ENCODE peak calls at places on chromosomes 16 and 17, in four cellular contexts. S is SK-N-SH, M is K562, I is HepG2. K is an unnamed sample. For H4K20me1, the result is how much of the 10 kb centered on the place peaks cover.

GRCh38 chr17:50167371-50167770 is 1.6 kb downstream of the SGCA start:
- DNase-seq in S (no peak), M (no peak), I (no peak), K (no peak)

GRCh38 chr17:43418441-43419374 is 19.9 kb downstream of the ARL4D start:
- DNase-seq in S (no peak), M (peak), I (peak), K (peak)

GRCh38 chr17:33967608-33968349 is 287.3 kb upstream of the CCL2 start:
- DNase-seq in S (no peak), M (no peak), I (no peak), K (no peak)

GRCh38 chr16:70572926-70573270 is 49.3 kb downstream of the SF3B3 start:
- DNase-seq in S (no peak), M (no peak), I (no peak), K (no peak)

GRCh38 chr17:62819511-62820221 is 11.6 kb upstream of the MARCHF10 start:
- DNase-seq in S (peak), M (no peak), I (peak), K (peak)

GRCh38 chr16:8464979-8465378 is 125.3 kb downstream of the TMEM114 start:
- DNase-seq in S (no peak), M (no peak), I (no peak), K (no peak)

GRCh38 chr17:17870292-17870691 is 33.5 kb upstream of the SREBF1 start:
- DNase-seq in S (no peak), M (no peak), I (no peak), K (no peak)

GRCh38 chr16:49431591-49432290 is 58.1 kb downstream of the C16orf78 start:
- DNase-seq in S (no peak), M (no peak), I (no peak), K (no peak)

GRCh38 chr17:36183811-36184765 is 7.7 kb upstream of the TBC1D3B start:
- DNase-seq in S (peak), M (no peak), I (no peak), K (no peak)

DNA sequence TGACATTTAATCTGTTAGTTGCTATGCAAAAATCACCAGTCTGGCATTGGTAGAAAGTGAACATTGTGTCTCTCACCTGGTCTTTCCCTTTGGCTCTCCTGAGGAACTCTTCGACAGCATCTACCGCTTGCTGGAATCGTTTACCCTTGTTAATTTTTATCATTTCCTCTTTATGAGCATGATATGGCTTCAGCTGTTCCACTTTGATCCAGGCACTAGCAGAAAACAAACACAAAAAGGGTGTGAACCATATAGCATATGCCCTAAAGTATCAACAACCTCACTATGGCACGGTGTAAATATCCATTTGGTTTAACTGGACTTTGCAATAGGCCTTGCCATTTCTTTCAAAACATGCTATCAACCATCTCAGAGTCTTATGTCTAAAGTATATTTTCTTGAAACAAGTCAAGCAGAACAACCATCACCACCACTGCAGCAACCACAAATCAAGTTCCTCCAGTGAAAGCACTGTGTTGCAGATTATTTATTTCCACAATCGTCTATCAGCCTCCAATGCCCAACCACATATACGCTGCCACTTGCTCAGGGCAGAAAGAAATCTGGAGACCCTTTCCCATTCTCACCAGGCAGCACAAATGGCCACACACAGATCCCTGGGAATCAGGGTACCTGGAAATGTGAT is 14.3 kb downstream of the GLYR1 start:
- DNase-seq in S (no peak), M (no peak), I (no peak), K (no peak)
- H4K20me1 ChIP-seq in S (under half), M (under half), I (under half), K (under half)

GRCh38 chr16:28473714-28474265 is 1.7 kb upstream of the NPIPB7 start:
- DNase-seq in S (no peak), M (no peak), I (no peak), K (no peak)

GRCh38 chr16:28478511-28479180 is 6.5 kb upstream of the NPIPB7 start:
- DNase-seq in S (no peak), M (no peak), I (no peak), K (no peak)

GRCh38 chr16:28477311-28477920 is 5.3 kb upstream of the NPIPB7 start:
- DNase-seq in S (no peak), M (no peak), I (no peak), K (no peak)

GRCh38 chr16:28475221-28475620 is 3.1 kb upstream of the NPIPB7 start:
- DNase-seq in S (no peak), M (no peak), I (no peak), K (no peak)
- TF ChIP-seq ELF1 in S (no peak), M (no peak), I (no peak), K (no peak)

GRCh38 chr17:46138470-46138869 is 54.8 kb downstream of the KANSL1 start:
- DNase-seq in S (no peak), M (no peak), I (peak), K (no peak)

GRCh38 chr17:46135126-46135812 is 58.0 kb downstream of the KANSL1 start:
- DNase-seq in S (no peak), M (no peak), I (peak), K (no peak)

GRCh38 chr17:46139365-46140210 is 53.6 kb downstream of the KANSL1 start:
- DNase-seq in S (no peak), M (no peak), I (no peak), K (no peak)

GRCh38 chr17:46135879-46136562 is 57.2 kb downstream of the KANSL1 start:
- DNase-seq in S (no peak), M (no peak), I (no peak), K (no peak)

DNA sequence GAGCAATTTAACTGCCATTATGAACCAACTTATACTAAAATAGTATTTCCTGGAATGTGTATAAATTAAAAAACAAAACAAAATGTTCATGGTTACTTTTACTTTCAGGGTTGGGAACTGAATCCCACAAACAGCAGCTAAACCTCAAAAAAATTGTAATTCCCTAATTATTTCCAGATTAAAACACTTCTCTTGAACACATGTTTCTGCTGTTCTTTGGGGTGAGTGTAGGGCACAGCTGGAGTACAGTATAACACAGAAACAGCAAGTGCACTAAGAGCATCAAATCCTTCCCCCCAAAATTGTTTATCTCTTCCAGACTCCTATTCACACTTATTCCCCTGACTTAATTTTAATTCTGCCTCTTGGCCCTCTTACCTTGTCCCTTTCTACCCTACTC is 56.4 kb downstream of the KANSL1 start:
- DNase-seq in S (peak), M (no peak), I (no peak), K (no peak)
- H4K20me1 ChIP-seq in S (half or more), M (under half), I (half or more), K (half or more)

DNA sequence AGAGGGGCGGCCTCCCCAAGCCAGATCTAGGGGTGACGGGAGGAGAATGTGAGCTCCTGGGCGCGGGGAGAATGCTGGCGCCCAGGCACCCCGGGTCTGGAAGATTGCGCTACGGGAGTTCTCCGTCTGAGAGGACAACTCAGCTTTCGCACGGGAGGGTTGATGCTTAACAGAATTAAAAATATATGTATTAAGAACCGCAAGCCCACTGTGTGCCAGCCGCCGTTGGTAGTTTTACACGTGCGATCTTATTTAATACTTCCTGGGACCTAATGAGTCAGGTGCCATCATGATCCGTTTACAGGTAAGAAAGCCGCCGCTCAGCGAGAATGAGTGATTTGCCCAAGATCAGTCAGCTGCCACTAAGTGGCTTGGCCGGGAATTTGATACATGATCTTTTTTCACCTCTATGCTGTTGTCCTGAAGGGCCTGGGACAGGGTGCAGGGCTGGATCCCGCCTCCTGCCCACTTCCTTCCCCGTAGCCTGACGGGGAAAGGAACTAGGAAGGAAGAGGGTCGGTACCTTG is 784 bp downstream of the VAT1L start:
- DNase-seq in S (peak), M (no peak), I (no peak), K (no peak)
- TF ChIP-seq ELF1 in S (no peak), M (no peak), I (no peak), K (no peak)

DNA sequence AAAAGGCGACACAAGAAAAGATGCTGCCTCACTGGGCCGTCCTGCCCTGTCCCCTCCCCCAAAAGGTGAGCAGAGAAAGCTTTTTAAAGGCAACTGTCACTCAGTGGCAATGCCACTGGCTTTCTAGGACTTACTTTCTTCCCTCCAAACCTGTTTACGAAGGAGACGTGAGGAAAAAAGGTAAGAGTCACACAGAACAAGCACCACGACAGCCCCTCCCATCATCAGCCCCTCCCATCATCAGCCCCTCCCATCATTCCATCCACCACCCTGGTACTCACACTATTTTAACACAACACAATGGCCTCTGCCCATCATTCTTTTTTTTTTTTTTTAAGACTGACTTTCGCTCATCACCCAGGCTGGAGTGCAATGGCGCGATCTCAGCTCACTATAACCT is 77.1 kb downstream of the NXN start:
- DNase-seq in S (no peak), M (no peak), I (no peak), K (no peak)
- H4K20me1 ChIP-seq in S (under half), M (under half), I (under half), K (under half)

GRCh38 chr16:3769942-3770341 is 52.6 kb upstream of the TRAP1 start:
- DNase-seq in S (no peak), M (no peak), I (no peak), K (no peak)
- TF ChIP-seq ELF1 in S (no peak), M (no peak), I (no peak), K (no peak)

DNA sequence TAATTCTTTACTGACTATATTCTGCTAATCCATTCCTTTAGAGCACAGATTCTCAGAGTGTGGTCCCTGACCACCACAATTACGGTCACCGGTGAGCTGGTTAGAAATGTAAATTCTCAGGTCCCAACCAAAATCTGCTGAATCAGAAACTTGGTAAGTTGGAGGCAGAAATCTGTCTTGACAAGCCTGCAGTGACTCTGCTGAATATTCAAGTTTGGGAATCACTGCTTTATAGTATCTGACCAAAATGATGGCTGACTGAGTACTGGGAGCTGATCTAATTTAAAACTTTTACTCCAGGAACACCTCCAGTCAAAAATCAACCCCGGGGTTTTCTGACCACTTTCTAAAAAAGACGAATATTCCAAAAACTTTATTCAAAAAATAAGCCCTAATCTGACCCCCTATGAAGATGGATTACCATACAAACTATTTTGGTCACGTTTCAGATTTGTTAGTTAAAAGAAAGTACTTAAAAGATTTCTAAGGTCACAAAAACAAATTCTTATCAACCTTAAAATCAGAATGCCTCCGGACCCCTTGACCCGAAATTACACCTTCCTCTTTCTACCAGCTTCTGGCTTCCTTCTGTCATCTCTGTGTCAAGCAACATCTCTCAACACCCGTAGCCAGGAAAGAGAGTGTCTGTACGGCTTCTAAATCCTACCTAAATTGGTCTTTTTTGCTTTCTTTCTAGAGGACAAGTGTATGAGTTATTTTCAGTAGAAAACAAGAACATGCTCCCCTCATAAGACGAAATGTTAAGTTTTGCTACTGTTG is 38.6 kb downstream of the CREBBP start:
- DNase-seq in S (no peak), M (no peak), I (no peak), K (no peak)
- H4K20me1 ChIP-seq in S (half or more), M (under half), I (under half), K (under half)

GRCh38 chr17:82407255-82407654 is 10.9 kb upstream of the HEXD start:
- DNase-seq in S (no peak), M (no peak), I (no peak), K (no peak)
- TF ChIP-seq ELF1 in S (no peak), M (no peak), I (no peak), K (no peak)

K was measured in HCT116.